ENCODE peak calls at places on chromosome 14, in five cellular contexts. One of them, this sample, is unnamed.

GRCh38 chr14:56888274-56888673 is 78.0 kb upstream of the OTX2 start:
- DNase-seq in mucosa of gallbladder: no peak
- DNase-seq in NCI-H2081: no peak
- DNase-seq in AG04449: no peak
- DNase-seq in activated CD4-positive, alpha-beta T cell treated with anti-CD3 and anti-CD28 coated beads for 48 hours: no peak
- DNase-seq in this sample: no peak

GRCh38 chr14:94562019-94562418 is 777 bp downstream of the SERPINA4 start:
- DNase-seq in activated CD4-positive, alpha-beta T cell treated with anti-CD3 and anti-CD28 coated beads for 48 hours: no peak
- DNase-seq in AG04449: no peak
- DNase-seq in NCI-H2081: no peak
- DNase-seq in mucosa of gallbladder: no peak
- DNase-seq in this sample: no peak

GRCh38 chr14:59301354-59301753 is 112.9 kb downstream of the DAAM1 start:
- DNase-seq in mucosa of gallbladder: no peak
- DNase-seq in AG04449: no peak
- DNase-seq in activated CD4-positive, alpha-beta T cell treated with anti-CD3 and anti-CD28 coated beads for 48 hours: peak
- DNase-seq in NCI-H2081: peak
- DNase-seq in this sample: peak

GRCh38 chr14:24692382-24693352 is 58.7 kb upstream of the GZMB start:
- DNase-seq in AG04449: no peak
- DNase-seq in mucosa of gallbladder: no peak
- DNase-seq in activated CD4-positive, alpha-beta T cell treated with anti-CD3 and anti-CD28 coated beads for 48 hours: peak
- DNase-seq in NCI-H2081: no peak
- DNase-seq in this sample: no peak

GRCh38 chr14:103227076-103227475 is 103.8 kb downstream of the TNFAIP2 start:
- DNase-seq in mucosa of gallbladder: no peak
- DNase-seq in activated CD4-positive, alpha-beta T cell treated with anti-CD3 and anti-CD28 coated beads for 48 hours: no peak
- DNase-seq in AG04449: no peak
- DNase-seq in NCI-H2081: no peak
- DNase-seq in this sample: no peak

GRCh38 chr14:31326111-31326510 is 94.2 kb downstream of the HEATR5A start:
- DNase-seq in mucosa of gallbladder: no peak
- DNase-seq in activated CD4-positive, alpha-beta T cell treated with anti-CD3 and anti-CD28 coated beads for 48 hours: no peak
- DNase-seq in NCI-H2081: no peak
- DNase-seq in AG04449: no peak
- DNase-seq in this sample: peak

GRCh38 chr14:69535230-69535848 is 39.3 kb downstream of the CCDC177 start:
- DNase-seq in AG04449: no peak
- DNase-seq in NCI-H2081: peak
- DNase-seq in activated CD4-positive, alpha-beta T cell treated with anti-CD3 and anti-CD28 coated beads for 48 hours: no peak
- DNase-seq in mucosa of gallbladder: peak
- DNase-seq in this sample: no peak

GRCh38 chr14:52283099-52283498 is 15.6 kb downstream of the PTGDR start:
- DNase-seq in activated CD4-positive, alpha-beta T cell treated with anti-CD3 and anti-CD28 coated beads for 48 hours: no peak
- DNase-seq in AG04449: no peak
- DNase-seq in NCI-H2081: no peak
- DNase-seq in mucosa of gallbladder: no peak
- DNase-seq in this sample: no peak